ENCODE peak calls at places on chromosomes 11 and 22, in eight cellular contexts. M, U, H, X, I, Z, E and O are unnamed samples.

GRCh38 chr11:76680517-76681425 is 10.2 kb upstream of the LRRC32 start:
- DNase-seq in M (peak), U (peak), H (peak), X (peak), I (peak), Z (no peak), E (peak), O (peak)

GRCh38 chr11:63670738-63671321 is 346 bp downstream of the ATL3 start:
- DNase-seq in M (no peak), U (peak), H (no peak), X (no peak), I (no peak), Z (no peak), E (peak), O (no peak)

GRCh38 chr22:46057206-46057605 is 80.2 kb upstream of the WNT7B start:
- DNase-seq in M (peak), U (no peak), H (no peak), X (no peak), I (no peak), Z (no peak), E (no peak), O (no peak)

GRCh38 chr11:84526250-84526649 is 1100.9 kb downstream of the DLG2 start:
- DNase-seq in M (no peak), U (no peak), H (no peak), X (no peak), I (no peak), Z (no peak), E (no peak), O (no peak)

GRCh38 chr22:36760716-36761115 is 15.2 kb downstream of the IFT27 start:
- DNase-seq in M (no peak), U (no peak), H (no peak), X (no peak), I (no peak), Z (no peak), E (no peak), O (no peak)

GRCh38 chr11:43868852-43869567 is 11.6 kb upstream of the ALKBH3 start:
- DNase-seq in M (peak), U (no peak), H (no peak), X (peak), I (peak), Z (peak), E (peak), O (no peak)

GRCh38 chr11:45801723-45802315 is 3.1 kb upstream of the SLC35C1 start:
- DNase-seq in M (peak), U (no peak), H (peak), X (no peak), I (no peak), Z (no peak), E (no peak), O (no peak)

GRCh38 chr22:25692392-25692791 is 49.6 kb upstream of the MYO18B start:
- DNase-seq in M (no peak), U (no peak), H (no peak), X (no peak), I (no peak), Z (no peak), E (no peak), O (no peak)

GRCh38 chr11:111413849-111414248 is 34.8 kb upstream of the POU2AF1 start:
- DNase-seq in M (no peak), U (no peak), H (no peak), X (no peak), I (no peak), Z (no peak), E (peak), O (no peak)

GRCh38 chr11:19351426-19351825 is 110.7 kb upstream of the E2F8 start:
- DNase-seq in M (no peak), U (no peak), H (no peak), X (no peak), I (no peak), Z (no peak), E (no peak), O (no peak)

GRCh38 chr22:19895160-19895849 is 40.6 kb upstream of the GNB1L start:
- DNase-seq in M (no peak), U (no peak), H (no peak), X (no peak), I (no peak), Z (no peak), E (no peak), O (no peak)

GRCh38 chr22:49935561-49935960 is 17.1 kb downstream of the CRELD2 start:
- DNase-seq in M (peak), U (peak), H (no peak), X (no peak), I (no peak), Z (no peak), E (no peak), O (no peak)

GRCh38 chr22:33126881-33127280 is 68.7 kb upstream of the SYN3 start:
- DNase-seq in M (no peak), U (no peak), H (no peak), X (no peak), I (no peak), Z (no peak), E (no peak), O (no peak)

GRCh38 chr22:42560381-42560780 is 6.6 kb downstream of the SERHL2 start:
- DNase-seq in M (no peak), U (no peak), H (no peak), X (no peak), I (no peak), Z (no peak), E (no peak), O (no peak)

GRCh38 chr11:47376543-47377371 is 1.6 kb downstream of the SPI1 start:
- DNase-seq in M (no peak), U (peak), H (no peak), X (no peak), I (no peak), Z (no peak), E (no peak), O (no peak)

GRCh38 chr11:14012836-14013235 is 50.3 kb downstream of the SPON1 start:
- DNase-seq in M (peak), U (no peak), H (no peak), X (peak), I (no peak), Z (no peak), E (no peak), O (no peak)

GRCh38 chr11:31725176-31725575 is 85.9 kb downstream of the PAX6 start:
- DNase-seq in M (peak), U (no peak), H (no peak), X (peak), I (no peak), Z (no peak), E (no peak), O (no peak)

GRCh38 chr11:27795955-27796861 is 96.0 kb upstream of the BDNF start:
- DNase-seq in M (no peak), U (no peak), H (no peak), X (peak), I (no peak), Z (no peak), E (no peak), O (no peak)

GRCh38 chr11:98307827-98308491 is 712.8 kb upstream of the CNTN5 start:
- DNase-seq in M (no peak), U (no peak), H (no peak), X (no peak), I (no peak), Z (no peak), E (no peak), O (no peak)

GRCh38 chr11:103338621-103339484 is 229.6 kb downstream of the DYNC2H1 start:
- DNase-seq in M (peak), U (no peak), H (no peak), X (peak), I (peak), Z (no peak), E (peak), O (no peak)

GRCh38 chr11:94652735-94653284 is 85.6 kb downstream of the PIWIL4 start:
- DNase-seq in M (no peak), U (no peak), H (peak), X (no peak), I (no peak), Z (no peak), E (no peak), O (no peak)

GRCh38 chr11:10087621-10088225 is 206.3 kb downstream of the SBF2 start:
- DNase-seq in M (peak), U (no peak), H (no peak), X (no peak), I (no peak), Z (no peak), E (no peak), O (no peak)

GRCh38 chr11:16778286-16778685 is 39.8 kb downstream of the C11orf58 start:
- DNase-seq in M (no peak), U (no peak), H (peak), X (no peak), I (no peak), Z (no peak), E (no peak), O (no peak)

GRCh38 chr11:64372021-64372420 is 13.1 kb downstream of the RPS6KA4 start:
- DNase-seq in M (no peak), U (no peak), H (no peak), X (no peak), I (no peak), Z (no peak), E (no peak), O (no peak)

GRCh38 chr11:101915811-101916291 is 471 bp downstream of the ANGPTL5 start:
- DNase-seq in M (peak), U (no peak), H (no peak), X (peak), I (peak), Z (no peak), E (no peak), O (no peak)

GRCh38 chr22:39997939-39998726 is 3.4 kb downstream of the FAM83F start:
- DNase-seq in M (no peak), U (no peak), H (no peak), X (peak), I (no peak), Z (no peak), E (no peak), O (no peak)

GRCh38 chr11:67309661-67310061 is 6.3 kb downstream of the SSH3 start:
- DNase-seq in M (no peak), U (no peak), H (no peak), X (no peak), I (no peak), Z (no peak), E (no peak), O (no peak)

GRCh38 chr11:75402002-75402773 is 2.9 kb downstream of the RPS3 start:
- DNase-seq in M (no peak), U (no peak), H (no peak), X (no peak), I (no peak), Z (no peak), E (no peak), O (no peak)
- TF ChIP-seq CTCF in M (no peak), U (no peak), H (no peak), X (no peak), I (peak), Z (peak), E (no peak), O (no peak)

DNA sequence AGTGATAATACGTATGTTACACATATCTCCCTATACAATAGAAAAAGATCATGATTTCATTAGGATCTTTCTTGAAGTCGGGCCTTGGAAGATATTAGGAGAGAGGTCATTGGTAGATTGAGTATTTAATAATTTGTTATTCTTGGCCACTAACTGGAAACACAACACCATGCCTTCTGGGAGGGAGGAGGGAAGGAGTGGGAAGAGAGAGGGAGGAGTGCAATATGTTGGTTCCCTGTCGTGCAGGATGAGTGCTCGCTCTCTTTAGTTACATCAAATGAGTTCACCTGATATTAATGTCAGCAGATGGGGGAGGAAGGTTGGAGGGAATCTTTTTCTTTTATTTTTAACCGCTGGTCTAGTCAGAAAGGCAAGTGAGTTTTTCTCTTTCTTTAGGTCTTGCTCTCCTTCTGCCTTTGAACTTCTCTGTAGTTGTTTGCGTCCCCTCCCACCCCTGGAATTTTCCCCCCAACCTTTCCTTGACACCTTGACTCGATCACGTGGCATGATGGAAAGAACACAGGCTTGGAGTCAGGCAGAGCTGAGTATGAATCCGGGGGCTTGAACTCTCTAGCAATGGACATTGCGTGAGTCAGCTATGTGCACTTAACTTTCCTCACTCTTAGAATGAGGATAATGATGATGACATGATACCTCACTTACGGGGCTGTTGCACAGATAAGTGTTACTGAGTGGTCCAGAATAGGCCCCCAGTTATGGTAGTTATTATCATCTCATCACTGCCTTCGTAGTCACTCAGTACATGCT is 6.2 kb downstream of the ADAMTS15 start:
- DNase-seq in M (peak), U (no peak), H (no peak), X (peak), I (peak), Z (no peak), E (no peak), O (no peak)
- TF ChIP-seq CTCF in M (no peak), U (no peak), H (no peak), X (no peak), I (no peak), Z (no peak), E (no peak), O (no peak)

DNA sequence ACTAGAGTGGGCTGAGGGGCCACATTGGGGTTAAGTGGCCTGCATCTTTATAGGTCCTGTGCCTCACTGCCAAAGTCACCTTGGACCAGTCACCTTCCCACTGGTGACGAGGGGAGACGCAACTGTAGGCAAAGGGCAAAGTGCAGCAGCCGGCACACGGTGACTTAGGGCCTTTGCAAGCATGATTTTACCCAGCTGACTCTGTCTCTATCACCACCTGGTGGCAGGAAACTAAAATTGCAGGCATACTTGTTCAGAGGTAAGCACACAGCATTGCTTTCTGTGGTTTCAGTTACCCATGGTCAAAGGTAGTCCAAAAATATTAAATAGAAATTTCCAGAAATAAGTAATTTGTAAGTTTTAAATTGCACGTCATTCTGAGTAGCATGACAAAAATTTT is 1164.4 kb downstream of the BRD1 start:
- DNase-seq in M (no peak), U (no peak), H (no peak), X (no peak), I (no peak), Z (no peak), E (peak), O (no peak)
- TF ChIP-seq CTCF in M (peak), U (peak), H (peak), X (no peak), I (peak), Z (peak), E (peak), O (peak)

GRCh38 chr22:48310740-48311139 is 1516.9 kb downstream of the BRD1 start:
- DNase-seq in M (no peak), U (no peak), H (no peak), X (no peak), I (no peak), Z (no peak), E (no peak), O (no peak)
- TF ChIP-seq CTCF in M (no peak), U (no peak), H (no peak), X (no peak), I (no peak), Z (no peak), E (no peak), O (no peak)